ENCODE peak calls at places on chromosomes 3 and 15, in six cellular contexts. M is aorta; W is SK-N-SH; J is heart left ventricle; F is CD4-positive, alpha-beta memory T cell; Y is left ventricle myocardium inferior. E is an unnamed sample.

GRCh38 chr3:148082881-148083280 is 614.8 kb upstream of the AGTR1 start:
- DNase-seq in M (no peak), W (no peak), J (no peak), F (no peak), Y (no peak), E (no peak)

GRCh38 chr3:53436828-53437227 is 57.6 kb upstream of the CACNA1D start:
- DNase-seq in M (no peak), W (no peak), J (no peak), F (no peak), Y (no peak), E (no peak)

GRCh38 chr3:188306435-188306980 is 152.6 kb downstream of the LPP start:
- DNase-seq in M (no peak), W (no peak), J (no peak), F (no peak), Y (no peak), E (no peak)

GRCh38 chr3:62414786-62415185 is 41.4 kb upstream of the FEZF2 start:
- DNase-seq in M (no peak), W (peak; percentile 20), J (no peak), F (no peak), Y (no peak), E (no peak)

GRCh38 chr15:71654714-71655174 is 155.6 kb upstream of the NR2E3 start:
- DNase-seq in M (no peak), W (peak; percentile 47), J (peak; percentile 36), F (no peak), Y (no peak), E (no peak)

GRCh38 chr3:13325892-13326443 is 94.2 kb downstream of the NUP210 start:
- DNase-seq in M (no peak), W (no peak), J (no peak), F (no peak), Y (no peak), E (no peak)

GRCh38 chr3:58104712-58105111 is 96.5 kb downstream of the FLNB start:
- DNase-seq in M (no peak), W (no peak), J (no peak), F (no peak), Y (no peak), E (no peak)

GRCh38 chr3:184546252-184546651 is 15.3 kb upstream of the EPHB3 start:
- DNase-seq in M (peak; percentile 76), W (no peak), J (no peak), F (no peak), Y (no peak), E (no peak)

GRCh38 chr3:129123314-129124060 is 1.9 kb upstream of the RAB43 start:
- DNase-seq in M (no peak), W (no peak), J (no peak), F (peak; percentile 32), Y (no peak), E (peak; percentile 28)

GRCh38 chr3:113952921-113953320 is 5.1 kb downstream of the ZDHHC23 start:
- DNase-seq in M (no peak), W (no peak), J (no peak), F (no peak), Y (no peak), E (no peak)

GRCh38 chr3:153289334-153289808 is 127.3 kb downstream of the RAP2B start:
- DNase-seq in M (no peak), W (no peak), J (no peak), F (no peak), Y (no peak), E (no peak)

GRCh38 chr3:46019707-46020106 is 7.6 kb downstream of the XCR1 start:
- DNase-seq in M (no peak), W (no peak), J (no peak), F (no peak), Y (no peak), E (no peak)

GRCh38 chr15:63986751-63987341 is 59.4 kb downstream of the DAPK2 start:
- DNase-seq in M (peak; percentile 63), W (no peak), J (no peak), F (no peak), Y (no peak), E (no peak)

GRCh38 chr3:180619723-180620122 is 17.8 kb downstream of the TTC14 start:
- DNase-seq in M (no peak), W (no peak), J (no peak), F (no peak), Y (no peak), E (no peak)

GRCh38 chr3:146589899-146590508 is 15.1 kb downstream of the PLSCR5 start:
- DNase-seq in M (no peak), W (peak; percentile 12), J (no peak), F (no peak), Y (no peak), E (no peak)

GRCh38 chr15:45831787-45832186 is 197.0 kb downstream of the SQOR start:
- DNase-seq in M (no peak), W (no peak), J (no peak), F (no peak), Y (no peak), E (no peak)

GRCh38 chr15:100704281-100705055 is 102.1 kb downstream of the ASB7 start:
- DNase-seq in M (no peak), W (no peak), J (no peak), F (no peak), Y (no peak), E (no peak)

GRCh38 chr3:183564046-183564445 is 8.5 kb upstream of the KLHL6 start:
- DNase-seq in M (no peak), W (no peak), J (no peak), F (no peak), Y (no peak), E (no peak)

GRCh38 chr15:100885116-100885515 is 5.5 kb downstream of the ALDH1A3 start:
- DNase-seq in M (no peak), W (no peak), J (no peak), F (no peak), Y (no peak), E (no peak)

GRCh38 chr3:14175383-14176037 is 2.9 kb downstream of the XPC start:
- DNase-seq in M (no peak), W (no peak), J (no peak), F (peak; percentile 85), Y (no peak), E (peak; percentile 78)

GRCh38 chr3:67593761-67594234 is 60.6 kb downstream of the SUCLG2 start:
- DNase-seq in M (no peak), W (no peak), J (no peak), F (no peak), Y (no peak), E (no peak)

GRCh38 chr15:88004379-88004778 is 252.2 kb downstream of the NTRK3 start:
- DNase-seq in M (no peak), W (no peak), J (no peak), F (no peak), Y (no peak), E (no peak)

GRCh38 chr15:85854345-85855097 is 59.8 kb upstream of the KLHL25 start:
- DNase-seq in M (no peak), W (peak; percentile 78), J (no peak), F (peak; percentile 65), Y (no peak), E (peak; percentile 48)

GRCh38 chr15:56693761-56694160 is 39.5 kb downstream of the ZNF280D start:
- DNase-seq in M (no peak), W (no peak), J (no peak), F (no peak), Y (no peak), E (no peak)

GRCh38 chr3:14258906-14259904 is 80.6 kb downstream of the LSM3 start:
- DNase-seq in M (no peak), W (no peak), J (no peak), F (no peak), Y (no peak), E (no peak)

GRCh38 chr3:136110481-136110880 is 85.7 kb downstream of the MSL2 start:
- DNase-seq in M (no peak), W (no peak), J (no peak), F (no peak), Y (no peak), E (no peak)

GRCh38 chr3:33426068-33426467 is 14.1 kb downstream of the UBP1 start:
- DNase-seq in M (no peak), W (no peak), J (no peak), F (no peak), Y (no peak), E (no peak)

GRCh38 chr15:29283371-29283770 is 13.7 kb upstream of the NSMCE3 start:
- DNase-seq in M (no peak), W (no peak), J (no peak), F (no peak), Y (no peak), E (no peak)

GRCh38 chr3:47685037-47685436 is 96.7 kb downstream of the SMARCC1 start:
- DNase-seq in M (no peak), W (no peak), J (no peak), F (no peak), Y (no peak), E (no peak)

DNA sequence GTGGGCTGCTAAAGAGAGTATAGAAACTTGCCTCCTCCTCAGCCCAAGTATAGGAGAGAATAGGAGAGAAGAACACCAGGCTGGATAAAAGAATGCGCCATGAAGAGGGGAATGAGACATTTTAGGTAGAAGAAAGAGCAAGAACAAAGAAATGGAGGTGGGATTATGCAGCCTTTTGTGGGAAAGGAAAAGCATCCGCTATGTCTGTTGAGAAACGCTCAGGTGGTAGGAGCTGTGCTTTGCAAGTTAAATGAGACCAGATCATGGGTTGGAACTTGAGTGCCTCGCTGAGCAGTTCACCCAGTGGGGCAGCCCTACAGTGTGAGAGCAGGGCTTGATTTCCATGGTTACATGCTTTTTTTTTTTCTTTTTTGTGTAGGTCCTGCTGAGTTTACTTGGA is 11.5 kb upstream of the RTP1 start:
- DNase-seq in M (no peak), W (no peak), J (no peak), F (no peak), Y (no peak), E (no peak)
- H3K4me3 ChIP-seq in M (no peak overlapping the region), W (no peak overlapping the region), J (no peak overlapping the region), F (no peak overlapping the region), Y (no peak overlapping the region), E (no peak overlapping the region)

GRCh38 chr15:92938387-92938786 is 38.3 kb downstream of the CHD2 start:
- DNase-seq in M (no peak), W (no peak), J (no peak), F (no peak), Y (no peak), E (no peak)

GRCh38 chr15:92934706-92935105 is 34.6 kb downstream of the CHD2 start:
- DNase-seq in M (no peak), W (no peak), J (no peak), F (no peak), Y (no peak), E (no peak)

GRCh38 chr15:92936138-92936537 is 36.0 kb downstream of the CHD2 start:
- DNase-seq in M (no peak), W (no peak), J (no peak), F (no peak), Y (no peak), E (no peak)

GRCh38 chr15:92936693-92937092 is 36.6 kb downstream of the CHD2 start:
- DNase-seq in M (no peak), W (no peak), J (no peak), F (no peak), Y (no peak), E (no peak)

GRCh38 chr15:92937880-92938279 is 37.8 kb downstream of the CHD2 start:
- DNase-seq in M (no peak), W (no peak), J (no peak), F (no peak), Y (no peak), E (no peak)
- H3K36me3 ChIP-seq in M (peaks cover 9% of the 10 kb centered on the region), W (peaks cover 97% of the 10 kb centered on the region), J (peaks cover 96% of the 10 kb centered on the region), F (peaks cover 73% of the 10 kb centered on the region), Y (peaks cover 95% of the 10 kb centered on the region), E (peaks cover 83% of the 10 kb centered on the region)

GRCh38 chr15:24772709-24773373 is 97.3 kb downstream of the NPAP1 start:
- DNase-seq in M (peak; percentile 82), W (peak; percentile 77), J (peak; percentile 85), F (peak; percentile 71), Y (peak; percentile 69), E (peak; percentile 61)
- H3K4me3 ChIP-seq in M (peak overlapping the region; percentile 63), W (peak overlapping the region; percentile 59), J (peak overlapping the region; percentile 61), F (no peak overlapping the region), Y (peak overlapping the region; percentile 63), E (peak overlapping the region; percentile 49)

GRCh38 chr15:42846647-42847046 is 73.9 kb downstream of the TTBK2 start:
- DNase-seq in M (no peak), W (no peak), J (no peak), F (no peak), Y (no peak), E (no peak)
- H3K36me3 ChIP-seq in M (no peaks in the 10 kb centered on the region), W (peaks cover 12% of the 10 kb centered on the region), J (peaks cover 7% of the 10 kb centered on the region), F (no peaks in the 10 kb centered on the region), Y (peaks cover 21% of the 10 kb centered on the region), E (no peaks in the 10 kb centered on the region)

E was measured in CD8-positive, alpha-beta memory T cell.